ENCODE peak calls at places on chromosomes 6 and 20, in eight cellular contexts. W is Karpas-422; I is RWPE1; Y is A549; O is CD8-positive, alpha-beta memory T cell; D is H4; Z is midbrain; G is neural crest cell. V is an unnamed sample.

GRCh38 chr20:63359164-63359934 is 1.8 kb downstream of the CHRNA4 start:
- DNase-seq in W (no peak), I (no peak), Y (no peak), O (no peak), D (no peak), Z (no peak), G (no peak), V (no peak)

GRCh38 chr20:24117386-24117785 is 128.8 kb upstream of the GGTLC1 start:
- DNase-seq in W (no peak), I (no peak), Y (no peak), O (no peak), D (no peak), Z (no peak), G (no peak), V (no peak)

GRCh38 chr6:101163611-101164010 is 229.9 kb upstream of the GRIK2 start:
- DNase-seq in W (no peak), I (no peak), Y (no peak), O (no peak), D (no peak), Z (no peak), G (no peak), V (peak)

GRCh38 chr6:72865467-72865866 is 243.6 kb downstream of the KCNQ5 start:
- DNase-seq in W (no peak), I (peak), Y (no peak), O (no peak), D (no peak), Z (no peak), G (no peak), V (no peak)

GRCh38 chr6:221531-222349 is 70.5 kb upstream of the DUSP22 start:
- DNase-seq in W (peak), I (no peak), Y (no peak), O (no peak), D (no peak), Z (no peak), G (no peak), V (no peak)

GRCh38 chr6:42210551-42210950 is 7.1 kb downstream of the MRPS10 start:
- DNase-seq in W (no peak), I (no peak), Y (no peak), O (no peak), D (no peak), Z (no peak), G (no peak), V (peak)

GRCh38 chr6:24935323-24935722 is 437 bp downstream of the RIPOR2 start:
- DNase-seq in W (peak), I (no peak), Y (no peak), O (no peak), D (no peak), Z (no peak), G (no peak), V (no peak)

GRCh38 chr6:155115893-155116570 is 120.9 kb downstream of the TIAM2 start:
- DNase-seq in W (no peak), I (no peak), Y (no peak), O (no peak), D (no peak), Z (no peak), G (no peak), V (no peak)

GRCh38 chr6:34150766-34151165 is 4.9 kb upstream of the GRM4 start:
- DNase-seq in W (no peak), I (no peak), Y (no peak), O (no peak), D (no peak), Z (no peak), G (no peak), V (no peak)

GRCh38 chr6:13395272-13396237 is 67.2 kb upstream of the TBC1D7 start:
- DNase-seq in W (peak), I (no peak), Y (peak), O (no peak), D (peak), Z (peak), G (no peak), V (peak)

GRCh38 chr6:103122766-103123601 is 1729.5 kb downstream of the GRIK2 start:
- DNase-seq in W (peak), I (peak), Y (peak), O (no peak), D (peak), Z (peak), G (peak), V (peak)